ENCODE peak calls at places on chromosomes 7 and 10, in six cellular contexts. K, V, Q, G, T and S are unnamed samples.

GRCh38 chr10:130002606-130003005 is 38.5 kb upstream of the EBF3 start:
- DNase-seq in K (no peak), V (no peak), Q (no peak), G (no peak), T (no peak), S (peak; percentile 4)

GRCh38 chr7:31853380-31853779 is 166.4 kb downstream of the PPP1R17 start:
- DNase-seq in K (no peak), V (no peak), Q (no peak), G (no peak), T (no peak), S (no peak)

GRCh38 chr7:153406486-153406872 is 645.7 kb upstream of the DPP6 start:
- DNase-seq in K (no peak), V (no peak), Q (no peak), G (no peak), T (no peak), S (no peak)

GRCh38 chr7:116810267-116811116 is 51.9 kb upstream of the CAPZA2 start:
- DNase-seq in K (no peak), V (peak; percentile 81), Q (no peak), G (no peak), T (no peak), S (no peak)

GRCh38 chr7:82413237-82413636 is 30.3 kb downstream of the CACNA2D1 start:
- DNase-seq in K (no peak), V (no peak), Q (no peak), G (no peak), T (no peak), S (no peak)

GRCh38 chr10:6018422-6018821 is 41.1 kb upstream of the IL15RA start:
- DNase-seq in K (no peak), V (no peak), Q (no peak), G (no peak), T (peak; percentile 14), S (no peak)

GRCh38 chr7:137981668-137982067 is 20.2 kb downstream of the CREB3L2 start:
- DNase-seq in K (no peak), V (no peak), Q (no peak), G (peak; percentile 67), T (no peak), S (peak; percentile 56)

GRCh38 chr10:86363184-86363832 is 3.3 kb downstream of the GRID1 start:
- DNase-seq in K (no peak), V (no peak), Q (peak; percentile 48), G (peak; percentile 78), T (no peak), S (peak; percentile 73)

GRCh38 chr10:93149761-93150160 is 76.1 kb downstream of the CYP26A1 start:
- DNase-seq in K (no peak), V (no peak), Q (no peak), G (no peak), T (no peak), S (no peak)

GRCh38 chr10:127524869-127525268 is 24.2 kb upstream of the NPS start:
- DNase-seq in K (no peak), V (peak; percentile 48), Q (no peak), G (no peak), T (no peak), S (no peak)

GRCh38 chr7:1646957-1647891 is 22.9 kb upstream of the ELFN1 start:
- DNase-seq in K (peak; percentile 32), V (no peak), Q (no peak), G (no peak), T (no peak), S (no peak)

GRCh38 chr10:98646998-98647917 is 200.5 kb upstream of the HPS1 start:
- DNase-seq in K (no peak), V (no peak), Q (no peak), G (no peak), T (no peak), S (no peak)

GRCh38 chr10:117946525-117947070 is 100.1 kb downstream of the RAB11FIP2 start:
- DNase-seq in K (no peak), V (peak; percentile 76), Q (no peak), G (no peak), T (no peak), S (no peak)

DNA sequence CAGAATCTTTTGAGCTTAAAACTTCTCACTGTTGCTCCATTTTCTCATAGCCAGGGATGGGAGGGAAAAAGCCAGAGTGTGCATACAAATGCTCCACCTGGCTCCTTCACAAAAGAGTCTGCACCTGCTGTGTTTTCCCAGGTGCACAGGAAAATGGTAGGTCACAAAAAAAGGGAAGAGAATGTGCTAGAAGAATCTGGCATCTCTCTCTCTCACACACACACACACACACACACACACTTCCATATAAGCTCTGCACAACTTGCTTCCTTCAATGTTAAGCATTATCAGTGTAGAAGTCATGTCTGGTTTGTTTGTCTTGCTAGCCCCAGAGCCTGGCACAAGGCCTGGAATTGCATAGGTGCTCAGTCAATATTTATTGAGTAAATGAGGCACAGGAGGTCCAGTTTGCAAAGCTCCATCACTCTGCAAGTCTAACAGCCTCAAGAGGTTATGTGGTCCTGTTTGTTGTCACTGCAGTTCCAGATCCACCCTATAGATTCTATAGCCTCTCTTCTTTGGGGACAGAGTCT is 867.3 kb upstream of the AUTS2 start:
- DNase-seq in K (no peak), V (no peak), Q (no peak), G (no peak), T (no peak), S (no peak)
- TF ChIP-seq CTCF in K (no peak), V (no peak), Q (no peak), G (no peak), T (no peak), S (no peak)

DNA sequence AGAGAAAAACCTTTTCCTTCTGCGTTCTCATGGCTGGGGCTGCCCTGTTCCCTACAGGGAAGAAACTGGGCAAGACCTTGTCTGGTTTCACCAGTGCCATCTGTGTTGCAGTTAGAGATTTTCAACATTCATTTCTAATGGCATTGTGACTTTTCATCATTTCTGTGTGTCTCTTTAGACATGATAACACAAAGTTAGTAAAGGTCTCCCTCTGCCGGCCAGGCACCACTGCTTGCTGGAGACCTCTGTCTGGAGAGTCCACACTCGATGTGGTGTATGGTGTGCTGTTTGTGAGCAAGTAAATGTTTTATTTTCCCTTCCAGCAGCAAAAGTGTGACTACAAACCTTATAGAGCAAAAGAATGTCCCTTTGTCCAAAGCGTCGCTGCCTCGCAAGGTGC is 213.5 kb downstream of the PAXIP1 start:
- DNase-seq in K (no peak), V (peak; percentile 19), Q (peak; percentile 23), G (no peak), T (no peak), S (no peak)
- TF ChIP-seq CTCF in K (no peak), V (peak; percentile 49), Q (peak; percentile 50), G (no peak), T (no peak), S (no peak)

GRCh38 chr7:12637819-12638592 is 49.4 kb upstream of the ARL4A start:
- DNase-seq in K (no peak), V (no peak), Q (no peak), G (no peak), T (no peak), S (no peak)
- TF ChIP-seq CTCF in K (no peak), V (no peak), Q (no peak), G (no peak), T (no peak), S (no peak)

GRCh38 chr10:71596127-71596526 is 123.5 kb downstream of the C10orf105 start:
- DNase-seq in K (no peak), V (no peak), Q (no peak), G (no peak), T (no peak), S (no peak)

GRCh38 chr10:71596759-71597158 is 122.8 kb downstream of the C10orf105 start:
- DNase-seq in K (no peak), V (no peak), Q (no peak), G (no peak), T (no peak), S (no peak)

GRCh38 chr10:71599518-71599917 is 120.1 kb downstream of the C10orf105 start:
- DNase-seq in K (no peak), V (no peak), Q (no peak), G (no peak), T (no peak), S (no peak)

GRCh38 chr10:71598673-71599072 is 120.9 kb downstream of the C10orf105 start:
- DNase-seq in K (peak; percentile 76), V (no peak), Q (no peak), G (no peak), T (peak; percentile 29), S (no peak)

GRCh38 chr10:71597821-71598498 is 121.6 kb downstream of the C10orf105 start:
- DNase-seq in K (peak; percentile 65), V (no peak), Q (no peak), G (peak; percentile 67), T (no peak), S (peak; percentile 57)
- TF ChIP-seq CTCF in K (no peak), V (no peak), Q (no peak), G (no peak), T (no peak), S (no peak)